ENCODE peak calls at places on chromosomes 3 and 15, in nine cellular contexts. Y is lower lobe of right lung, O is AG04450, U is transverse colon, M is heart right ventricle, F is tibial artery, X is suprapubic skin, L is IMR-90, B is Peyer's patch. V is an unnamed sample.

GRCh38 chr3:113933746-113934145 is 14.1 kb upstream of the ZDHHC23 start:
- DNase-seq in Y (no peak), O (no peak), U (no peak), M (no peak), F (no peak), X (no peak), L (no peak), B (no peak), V (no peak)

GRCh38 chr3:56025316-56025715 is 443.0 kb downstream of the ERC2 start:
- DNase-seq in Y (no peak), O (no peak), U (no peak), M (no peak), F (no peak), X (no peak), L (no peak), B (no peak), V (no peak)

GRCh38 chr15:86044981-86045380 is 34.7 kb upstream of the AGBL1 start:
- DNase-seq in Y (no peak), O (no peak), U (no peak), M (no peak), F (no peak), X (no peak), L (no peak), B (no peak), V (no peak)

GRCh38 chr3:115169808-115170207 is 22.7 kb upstream of the ZBTB20 start:
- DNase-seq in Y (no peak), O (no peak), U (no peak), M (no peak), F (no peak), X (no peak), L (no peak), B (no peak), V (no peak)

GRCh38 chr15:100336061-100336460 is 5.7 kb downstream of the ADAMTS17 start:
- DNase-seq in Y (no peak), O (no peak), U (no peak), M (no peak), F (no peak), X (no peak), L (no peak), B (no peak), V (no peak)

GRCh38 chr3:11306815-11307589 is 34.8 kb downstream of the ATG7 start:
- DNase-seq in Y (no peak), O (no peak), U (no peak), M (no peak), F (no peak), X (no peak), L (peak; percentile 49), B (no peak), V (no peak)

GRCh38 chr3:125200731-125201139 is 11.8 kb downstream of the SLC12A8 start:
- DNase-seq in Y (no peak), O (no peak), U (no peak), M (no peak), F (no peak), X (no peak), L (no peak), B (no peak), V (no peak)

GRCh38 chr15:40291088-40291574 is 8.3 kb upstream of the ANKRD63 start:
- DNase-seq in Y (no peak), O (peak; percentile 15), U (peak; percentile 68), M (peak; percentile 58), F (no peak), X (no peak), L (peak; percentile 49), B (no peak), V (peak; percentile 82)

GRCh38 chr3:197371521-197372075 is 73.2 kb upstream of the DLG1 start:
- DNase-seq in Y (no peak), O (no peak), U (no peak), M (no peak), F (no peak), X (peak; percentile 3), L (no peak), B (no peak), V (no peak)

DNA sequence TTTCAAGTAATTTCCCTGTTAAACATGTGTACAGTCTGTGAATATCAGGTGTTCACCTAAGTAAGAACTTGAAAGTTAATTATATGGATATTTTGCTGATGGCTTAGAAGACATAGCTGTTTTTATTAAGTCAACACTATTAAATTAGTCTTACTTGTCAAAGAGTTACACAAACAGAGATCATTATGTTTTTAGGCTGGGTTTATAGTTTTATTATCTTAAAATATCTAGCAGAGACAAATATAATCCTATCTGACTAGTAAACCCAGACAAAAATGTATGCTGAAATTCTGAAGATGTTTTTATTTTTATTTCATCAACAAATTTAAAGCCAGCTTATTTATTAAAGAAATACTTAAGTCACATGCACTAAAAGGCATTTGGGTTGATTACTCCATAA is 51.2 kb upstream of the CCK start:
- DNase-seq in Y (no peak), O (no peak), U (no peak), M (no peak), F (no peak), X (no peak), L (no peak), B (no peak), V (no peak)
- H3K9me3 ChIP-seq in Y (peaks cover 26% of the 10 kb centered on the region), O (peaks cover 2% of the 10 kb centered on the region), U (peaks cover 32% of the 10 kb centered on the region), M (no peaks in the 10 kb centered on the region), F (peaks cover 26% of the 10 kb centered on the region), X (peaks cover 4% of the 10 kb centered on the region), L (no peaks in the 10 kb centered on the region), B (no peaks in the 10 kb centered on the region), V (peaks cover 8% of the 10 kb centered on the region)

DNA sequence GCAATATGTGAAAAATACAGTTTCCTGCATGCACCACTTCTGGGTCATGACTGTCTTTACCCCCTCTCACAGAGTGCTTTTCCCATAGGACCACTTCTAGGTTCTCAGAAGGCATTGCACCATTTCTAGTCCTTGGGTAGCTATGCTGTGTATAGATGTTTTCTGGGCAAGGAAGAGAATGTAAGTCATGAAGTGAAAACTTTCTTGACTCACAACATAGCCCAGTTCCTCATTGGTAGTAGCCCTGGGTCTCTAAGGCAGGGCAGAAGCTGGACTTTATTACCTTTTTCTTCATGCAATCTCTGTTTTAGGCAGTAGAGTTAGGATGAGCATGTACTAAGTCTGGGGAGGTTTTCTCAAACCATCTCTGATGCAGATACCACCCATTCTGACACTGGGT is 203.1 kb downstream of the EPHB1 start:
- DNase-seq in Y (no peak), O (no peak), U (no peak), M (no peak), F (no peak), X (no peak), L (no peak), B (no peak), V (no peak)
- H3K27ac ChIP-seq in Y (no peak overlapping the region), O (no peak overlapping the region), U (no peak overlapping the region), M (no peak overlapping the region), F (no peak overlapping the region), X (no peak overlapping the region), L (no peak overlapping the region), B (no peak overlapping the region), V (no peak overlapping the region)

GRCh38 chr3:26090589-26090988 is 300.7 kb downstream of the OXSM start:
- DNase-seq in Y (no peak), O (no peak), U (no peak), M (no peak), F (no peak), X (no peak), L (no peak), B (no peak), V (no peak)
- TF ChIP-seq CTCF in Y (no peak), O (no peak), U (no peak), M (no peak), F (no peak), X (no peak), L (no peak), B (no peak), V (no peak)

GRCh38 chr15:23064156-23064555 is 24.8 kb upstream of the TUBGCP5 start:
- DNase-seq in Y (no peak), O (no peak), U (no peak), M (no peak), F (no peak), X (peak; percentile 59), L (no peak), B (no peak), V (no peak)
- H3K9me3 ChIP-seq in Y (no peaks in the 10 kb centered on the region), O (peaks cover 38% of the 10 kb centered on the region), U (peaks cover 3% of the 10 kb centered on the region), M (no peaks in the 10 kb centered on the region), F (peaks cover 9% of the 10 kb centered on the region), X (no peaks in the 10 kb centered on the region), L (no peaks in the 10 kb centered on the region), B (no peaks in the 10 kb centered on the region), V (no peaks in the 10 kb centered on the region)

DNA sequence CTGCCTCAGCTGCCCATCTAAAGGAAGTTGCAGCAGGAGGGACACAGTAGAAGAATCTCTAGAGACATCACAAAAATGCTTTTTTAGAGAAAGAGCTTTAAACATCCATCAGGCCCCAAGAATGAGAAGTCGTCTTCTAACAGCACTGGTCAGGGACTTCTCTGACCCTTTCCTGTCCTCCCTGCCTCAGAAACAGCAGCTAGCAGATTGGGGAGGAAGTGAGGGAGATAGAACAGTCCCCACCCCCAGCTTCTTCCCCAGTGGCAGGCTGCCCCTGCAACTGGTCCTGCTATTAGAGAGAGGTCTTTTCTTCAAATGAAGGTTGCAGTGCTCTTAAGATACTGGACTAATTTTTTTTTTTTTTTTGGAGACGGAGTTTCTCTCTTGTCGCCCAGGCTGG is 55.1 kb downstream of the PDE8A start:
- DNase-seq in Y (no peak), O (no peak), U (no peak), M (no peak), F (no peak), X (no peak), L (no peak), B (no peak), V (no peak)
- H3K27ac ChIP-seq in Y (no peak overlapping the region), O (no peak overlapping the region), U (peak overlapping the region; percentile 29), M (peak overlapping the region; percentile 54), F (no peak overlapping the region), X (no peak overlapping the region), L (no peak overlapping the region), B (no peak overlapping the region), V (no peak overlapping the region)

GRCh38 chr3:17039579-17039978 is 154.8 kb downstream of the PLCL2 start:
- DNase-seq in Y (no peak), O (peak; percentile 46), U (no peak), M (no peak), F (no peak), X (no peak), L (peak; percentile 92), B (no peak), V (no peak)

GRCh38 chr3:17038141-17038540 is 153.4 kb downstream of the PLCL2 start:
- DNase-seq in Y (no peak), O (no peak), U (no peak), M (no peak), F (no peak), X (no peak), L (no peak), B (no peak), V (no peak)

GRCh38 chr3:17041009-17041408 is 156.3 kb downstream of the PLCL2 start:
- DNase-seq in Y (no peak), O (no peak), U (no peak), M (no peak), F (no peak), X (no peak), L (no peak), B (no peak), V (no peak)

GRCh38 chr3:17040322-17040721 is 155.6 kb downstream of the PLCL2 start:
- DNase-seq in Y (no peak), O (no peak), U (no peak), M (no peak), F (no peak), X (no peak), L (no peak), B (no peak), V (no peak)

GRCh38 chr3:17038900-17039545 is 154.3 kb downstream of the PLCL2 start:
- DNase-seq in Y (no peak), O (no peak), U (no peak), M (no peak), F (no peak), X (no peak), L (no peak), B (no peak), V (no peak)
- TF ChIP-seq CTCF in Y (no peak), O (no peak), U (no peak), M (no peak), F (no peak), X (no peak), L (no peak), B (no peak), V (no peak)

V was measured in upper lobe of right lung.